ENCODE peak calls at places on chromosomes 4 and X, in six cellular contexts. T is tibial nerve, G is ascending aorta, J is HepG2, F is HCT116, W is ovary. R is an unnamed sample. For H3K27me3 and H3K9me3, the result is how much of the 10 kb centered on the place peaks cover.

GRCh38 chr4:56728512-56728911 is 47.4 kb upstream of the HOPX start:
- DNase-seq in J (no peak), W (peak), G (no peak), F (no peak), T (no peak), R (no peak)

GRCh38 chrX:69389221-69389620 is 114.9 kb upstream of the NALF2 start:
- DNase-seq in W (no peak), T (no peak), G (no peak), F (no peak), J (no peak), R (no peak)

GRCh38 chr4:1855334-1856070 is 454 bp downstream of the LETM1 start:
- DNase-seq in T (no peak), W (peak), F (no peak), J (no peak), G (no peak), R (no peak)

GRCh38 chr4:46586566-46586965 is 196.6 kb upstream of the GABRA2 start:
- DNase-seq in T (no peak), J (no peak), W (no peak), G (no peak), F (no peak), R (no peak)

GRCh38 chrX:41381685-41382084 is 47.7 kb downstream of the DDX3X start:
- DNase-seq in W (peak), F (peak), J (peak), G (peak), T (no peak), R (no peak)

GRCh38 chr4:53908661-53909078 is 155.7 kb downstream of the CHIC2 start:
- DNase-seq in F (peak), G (no peak), T (no peak), J (peak), W (peak), R (no peak)

GRCh38 chr4:149521611-149522010 is 294.0 kb downstream of the IQCM start:
- DNase-seq in T (no peak), G (no peak), J (no peak), F (peak), W (no peak), R (no peak)

GRCh38 chr4:115310671-115311070 is 197.3 kb upstream of the NDST4 start:
- DNase-seq in J (no peak), W (no peak), G (no peak), F (no peak), T (no peak), R (no peak)

GRCh38 chr4:113476800-113477199 is 284.7 kb downstream of the CAMK2D start:
- DNase-seq in G (no peak), F (peak), W (no peak), T (no peak), J (no peak), R (no peak)

GRCh38 chrX:42096262-42096939 is 173.0 kb upstream of the CASK start:
- DNase-seq in J (peak), G (no peak), T (no peak), W (peak), F (peak), R (no peak)

GRCh38 chr4:7806080-7806630 is 133.5 kb downstream of the AFAP1 start:
- DNase-seq in T (peak), G (no peak), F (no peak), J (peak), W (peak), R (no peak)

GRCh38 chrX:142036111-142036510 is 132.4 kb downstream of the MAGEC1 start:
- DNase-seq in J (no peak), G (no peak), W (no peak), F (no peak), T (no peak), R (no peak)

GRCh38 chr4:139282375-139283075 is 2.5 kb upstream of the MGARP start:
- DNase-seq in W (no peak), G (no peak), F (no peak), T (no peak), J (no peak), R (no peak)

GRCh38 chr4:25925486-25926201 is 11.6 kb downstream of the SMIM20 start:
- DNase-seq in T (peak), G (no peak), W (no peak), F (peak), J (peak), R (no peak)

GRCh38 chr4:39792128-39792527 is 94.2 kb downstream of the UBE2K start:
- DNase-seq in J (no peak), W (no peak), F (no peak), T (no peak), G (no peak), R (no peak)

GRCh38 chr4:138090145-138090917 is 151.8 kb downstream of the SLC7A11 start:
- DNase-seq in F (peak), T (peak), G (no peak), J (peak), W (peak), R (no peak)

GRCh38 chr4:81471361-81472248 is at the start of gene RASGEF1B:
- DNase-seq in F (no peak), T (peak), J (peak), G (peak), W (peak), R (peak)

GRCh38 chr4:114279066-114279465 is 299.6 kb upstream of the ARSJ start:
- DNase-seq in J (no peak), G (no peak), W (no peak), F (no peak), T (no peak), R (no peak)

GRCh38 chr4:94406668-94407437 is 44.9 kb upstream of the PDLIM5 start:
- DNase-seq in T (peak), J (peak), G (no peak), F (peak), W (peak), R (peak)

GRCh38 chr4:71187399-71188196 is 151.2 kb upstream of the SLC4A4 start:
- DNase-seq in T (no peak), J (no peak), G (no peak), W (peak), F (no peak), R (no peak)

GRCh38 chr4:42347076-42347475 is 50.2 kb upstream of the SHISA3 start:
- DNase-seq in G (no peak), F (no peak), J (no peak), W (no peak), T (no peak), R (no peak)

GRCh38 chr4:151324449-151325319 is 721 bp downstream of the SH3D19 start:
- DNase-seq in G (no peak), T (no peak), F (peak), J (peak), W (peak), R (no peak)

GRCh38 chr4:3786196-3786869 is 20.1 kb downstream of the ADRA2C start:
- DNase-seq in F (no peak), J (peak), W (no peak), G (no peak), T (no peak), R (no peak)

GRCh38 chr4:3783691-3784306 is 17.6 kb downstream of the ADRA2C start:
- DNase-seq in J (no peak), F (no peak), W (no peak), G (no peak), T (no peak), R (no peak)

GRCh38 chr4:3781997-3782930 is 16.1 kb downstream of the ADRA2C start:
- DNase-seq in G (no peak), T (no peak), W (no peak), F (no peak), J (peak), R (no peak)

GRCh38 chr4:3785292-3785565 is 19.0 kb downstream of the ADRA2C start:
- DNase-seq in T (no peak), F (no peak), W (no peak), G (no peak), J (no peak), R (no peak)

GRCh38 chr4:3784469-3785291 is 18.5 kb downstream of the ADRA2C start:
- DNase-seq in F (no peak), W (no peak), J (peak), T (no peak), G (no peak), R (no peak)
- H3K27me3 ChIP-seq in F (under half), W (under half), J (under half), T (under half), G (under half), R (under half)

DNA sequence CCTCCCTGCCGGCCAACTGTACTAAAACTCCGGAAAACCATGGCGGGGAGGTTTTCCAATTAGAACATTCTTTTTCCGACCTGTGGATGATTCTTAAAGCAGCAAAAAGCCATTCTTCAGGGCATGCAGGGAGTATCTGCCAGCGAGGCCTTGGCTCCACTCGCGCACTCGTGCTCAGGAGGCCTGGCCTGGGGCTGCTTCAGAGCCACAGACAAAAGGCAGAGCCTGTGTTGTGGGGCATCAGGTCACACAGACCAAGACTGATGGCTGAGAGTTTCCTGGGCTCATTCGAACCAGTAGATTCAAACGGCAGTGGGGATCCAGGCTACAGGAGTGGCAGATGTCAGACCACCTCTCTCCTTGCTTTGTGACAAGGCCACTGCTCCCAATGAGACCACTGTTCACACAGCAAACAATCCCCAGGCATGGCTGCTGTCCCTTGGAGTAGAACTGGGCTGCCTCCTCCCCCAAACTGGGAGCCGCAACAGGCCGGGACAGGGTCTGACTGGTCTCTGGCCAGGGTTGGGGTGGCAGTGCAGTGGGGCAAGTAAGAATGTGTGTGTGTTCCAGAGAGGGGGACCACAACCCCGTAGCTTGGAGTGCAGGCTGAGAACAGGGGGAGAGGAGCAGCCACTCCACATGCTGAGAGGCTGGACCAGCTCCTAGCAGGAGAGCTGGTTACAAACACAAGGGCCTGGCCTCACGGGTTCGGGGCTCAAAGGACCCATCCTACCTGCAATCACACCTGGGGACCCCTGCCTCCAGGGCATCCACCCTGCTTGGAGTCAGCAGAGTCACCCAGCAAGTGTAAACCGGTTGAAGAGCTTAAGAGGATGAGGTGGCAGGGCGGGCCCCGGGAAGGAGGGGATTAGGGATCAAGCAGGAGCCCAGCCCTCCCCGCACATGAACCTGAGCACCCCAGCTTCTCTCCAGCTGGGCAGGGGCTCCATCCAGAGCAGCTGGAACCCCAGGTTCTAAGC is 3.9 kb upstream of the ZNF185 start:
- DNase-seq in W (no peak), G (no peak), J (no peak), T (no peak), F (no peak), R (no peak)
- H3K9me3 ChIP-seq in W (under half), G (under half), J (under half), T (under half), F (under half), R (under half)

GRCh38 chrX:72230290-72230689 is 8.5 kb downstream of the ERCC6L start:
- DNase-seq in T (no peak), G (no peak), J (no peak), F (no peak), W (no peak), R (no peak)
- H3K27me3 ChIP-seq in T (under half), G (under half), J (under half), F (under half), W (under half), R (under half)

DNA sequence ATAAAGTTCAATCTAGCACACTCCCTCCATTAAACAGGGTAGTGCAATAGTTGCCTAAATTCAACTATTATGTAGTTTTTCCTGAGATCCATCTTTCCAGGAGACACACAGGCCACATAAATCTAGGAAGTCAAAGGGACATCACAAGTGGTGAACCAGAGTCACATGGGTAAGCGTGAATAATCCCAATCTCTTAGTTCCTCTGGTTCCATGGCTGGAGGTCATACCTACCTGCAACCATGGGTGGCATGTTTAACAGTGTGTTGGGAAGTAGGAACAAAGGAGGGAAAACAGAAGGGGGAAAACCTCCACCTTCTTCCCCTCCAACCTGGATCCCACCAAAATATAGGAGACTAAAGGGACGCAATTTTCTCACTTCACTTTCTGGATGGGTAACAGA is 2651.6 kb downstream of the ARAP2 start:
- DNase-seq in G (no peak), F (peak), W (no peak), T (no peak), J (no peak), R (no peak)
- H3K9me3 ChIP-seq in G (under half), F (under half), W (under half), T (under half), J (half or more), R (under half)

DNA sequence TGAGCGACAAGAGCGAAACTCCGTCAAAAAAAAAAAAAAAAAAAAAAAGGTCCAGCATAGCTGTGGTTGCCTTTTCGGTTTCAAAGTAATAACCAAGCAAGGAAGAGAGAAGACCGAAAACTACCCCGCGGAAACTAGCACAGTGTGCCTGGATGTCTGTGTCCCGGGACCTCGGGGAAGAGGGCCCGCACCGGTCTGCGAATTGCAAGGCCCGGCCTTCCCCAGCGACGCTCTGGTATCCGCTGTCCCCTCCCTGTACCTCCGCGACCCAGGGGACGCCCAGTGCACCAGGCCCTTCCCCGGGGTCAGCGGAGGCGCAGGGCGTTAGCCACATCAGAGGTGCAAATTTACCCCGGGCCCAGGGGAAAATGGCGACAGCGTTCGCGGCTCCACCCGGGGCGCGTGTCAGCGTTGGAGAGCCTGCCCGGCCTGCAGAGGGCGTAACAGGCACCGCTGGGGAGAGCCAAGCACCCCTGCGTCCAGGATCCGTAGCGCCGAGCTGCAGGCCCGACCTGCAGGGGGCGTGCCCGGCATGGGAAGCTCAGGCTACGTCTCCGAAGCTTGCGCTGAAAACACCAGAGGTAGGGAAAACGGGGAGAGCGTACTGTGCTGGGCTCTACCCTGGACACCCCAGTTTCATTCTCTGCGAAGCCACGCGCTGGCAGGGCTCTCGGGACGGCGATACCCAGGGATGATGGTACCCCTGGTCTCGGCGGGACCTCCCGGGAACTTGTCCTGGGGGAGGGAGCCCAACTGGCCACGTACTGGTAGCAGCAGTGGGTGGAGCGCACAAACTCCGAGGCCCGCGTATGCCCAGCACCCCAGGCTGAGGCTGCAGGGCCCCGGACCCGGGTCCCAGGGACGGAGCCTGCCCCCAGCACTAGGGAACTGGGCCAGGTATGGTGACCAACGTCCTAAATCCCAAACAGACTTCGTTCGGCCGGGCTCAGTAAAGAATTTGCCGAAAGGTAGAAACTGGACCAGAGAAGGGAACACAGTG is 16.2 kb downstream of the NKX6-1 start:
- DNase-seq in W (no peak), F (no peak), G (no peak), J (no peak), T (no peak), R (no peak)
- H3K27me3 ChIP-seq in W (under half), F (under half), G (under half), J (under half), T (under half), R (under half)

DNA sequence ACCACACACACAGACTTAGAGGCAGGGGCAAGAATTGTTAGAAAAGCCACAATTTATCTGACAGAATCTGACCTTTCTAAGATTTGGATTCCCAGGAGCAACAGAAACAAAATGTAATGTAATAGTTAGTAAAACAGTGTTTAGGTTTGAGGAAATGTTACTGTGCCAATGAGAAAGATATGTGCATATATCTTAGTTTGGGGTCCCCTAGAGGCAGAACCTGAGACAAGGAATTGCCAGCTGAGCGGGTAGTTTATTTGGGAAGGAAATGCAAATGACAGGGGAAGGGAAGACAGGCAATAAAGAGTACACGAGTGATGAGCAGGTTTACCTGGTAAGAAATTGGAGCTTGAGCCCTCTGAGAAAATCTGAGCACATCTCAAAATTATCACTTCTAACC is 31.3 kb upstream of the DDX53 start:
- DNase-seq in F (no peak), G (no peak), J (no peak), W (no peak), T (no peak), R (no peak)
- H3K9me3 ChIP-seq in F (under half), G (under half), J (under half), W (under half), T (under half), R (under half)

GRCh38 chr4:5893591-5893990 is 705 bp upstream of the CRMP1 start:
- DNase-seq in G (no peak), W (no peak), F (no peak), T (no peak), J (no peak), R (no peak)
- H3K27me3 ChIP-seq in G (under half), W (under half), F (under half), T (under half), J (under half), R (under half)

DNA sequence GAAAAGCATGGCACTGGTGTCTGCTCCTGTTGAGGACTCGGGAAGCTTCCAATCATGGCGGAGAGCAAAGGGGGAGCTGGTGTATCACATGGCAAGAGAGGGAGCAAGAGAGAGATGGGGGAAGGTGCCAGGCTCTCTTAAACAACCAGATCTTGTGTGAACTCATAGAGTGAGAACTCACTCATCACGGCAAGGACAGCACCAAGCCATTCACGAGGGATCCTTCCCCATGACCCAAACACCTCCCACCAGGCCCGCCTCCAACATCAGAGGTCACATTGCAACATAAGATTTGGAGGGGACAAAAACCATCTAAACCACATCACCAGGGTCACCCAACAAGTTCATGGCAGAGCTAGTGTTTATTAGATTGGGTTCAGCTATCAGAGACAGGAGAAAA is 218.7 kb upstream of the BCOR start:
- DNase-seq in T (no peak), G (no peak), F (no peak), W (no peak), J (no peak), R (no peak)
- H3K9me3 ChIP-seq in T (under half), G (under half), F (under half), W (under half), J (under half), R (under half)

GRCh38 chrX:139194571-139195280 is 335.8 kb upstream of the F9 start:
- DNase-seq in W (no peak), T (no peak), G (no peak), F (no peak), J (no peak), R (no peak)
- H3K27me3 ChIP-seq in W (under half), T (under half), G (under half), F (under half), J (under half), R (under half)

DNA sequence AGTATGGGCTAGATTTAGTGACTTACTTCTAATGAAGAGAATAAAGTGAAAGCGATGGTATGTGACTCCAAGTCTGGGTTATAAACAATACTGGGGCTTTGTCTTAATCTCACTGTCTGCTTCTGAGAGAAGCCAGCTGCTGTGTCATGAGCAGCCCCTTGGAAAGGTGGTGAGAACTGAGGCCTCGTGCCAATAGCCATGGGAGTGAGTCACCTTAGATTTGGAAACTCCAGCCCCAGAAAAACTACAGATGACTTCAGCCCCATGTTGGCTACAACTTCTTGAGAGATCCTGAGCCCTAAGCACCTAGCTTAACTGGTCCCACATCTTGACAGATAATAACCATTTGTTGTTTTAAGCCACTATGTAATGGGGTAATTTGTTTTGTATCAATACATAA is 77.6 kb downstream of the CWH43 start:
- DNase-seq in T (no peak), G (no peak), W (no peak), F (no peak), J (no peak), R (no peak)
- H3K9me3 ChIP-seq in T (under half), G (under half), W (under half), F (under half), J (under half), R (under half)